ENCODE peak calls at places on chromosomes 5 and 9, in eight cellular contexts. One of them, this sample, is unnamed.
A peak's percentile ranks its signal among the peaks of the same experiment; 100 is the strongest.

GRCh38 chr9:34732886-34733285 is 22.9 kb upstream of the CCL21 start:
- DNase-seq in stimulated activated CD8-positive, alpha-beta memory T cell treated with anti-CD3 and anti-CD28 coated beads, Interleukin-12 subunit alpha, Interleukin-12 subunit beta, amount 100 ng/mL, for 1 hour: no peak
- DNase-seq in stimulated activated CD4-positive, alpha-beta T cell treated with anti-CD3 and anti-CD28 coated beads, Interleukin-1b, Interleukin-23, amount 100 ng/mL, for 1 hour: no peak
- DNase-seq in fibroblast of mammary gland: no peak
- DNase-seq in SJCRH30: no peak
- DNase-seq in CD4-positive, CD25-positive, alpha-beta regulatory T cell: no peak
- DNase-seq in substantia nigra: no peak
- DNase-seq in CD4-positive, alpha-beta memory T cell: no peak
- DNase-seq in this sample: no peak

GRCh38 chr5:179318193-179318955 is 26.9 kb downstream of the ADAMTS2 start:
- DNase-seq in stimulated activated CD8-positive, alpha-beta memory T cell treated with anti-CD3 and anti-CD28 coated beads, Interleukin-12 subunit alpha, Interleukin-12 subunit beta, amount 100 ng/mL, for 1 hour: no peak
- DNase-seq in stimulated activated CD4-positive, alpha-beta T cell treated with anti-CD3 and anti-CD28 coated beads, Interleukin-1b, Interleukin-23, amount 100 ng/mL, for 1 hour: no peak
- DNase-seq in fibroblast of mammary gland: no peak
- DNase-seq in SJCRH30: peak; percentile 43
- DNase-seq in CD4-positive, CD25-positive, alpha-beta regulatory T cell: no peak
- DNase-seq in substantia nigra: no peak
- DNase-seq in CD4-positive, alpha-beta memory T cell: no peak
- DNase-seq in this sample: no peak

GRCh38 chr5:57700072-57700471 is 217.5 kb upstream of the ACTBL2 start:
- DNase-seq in stimulated activated CD8-positive, alpha-beta memory T cell treated with anti-CD3 and anti-CD28 coated beads, Interleukin-12 subunit alpha, Interleukin-12 subunit beta, amount 100 ng/mL, for 1 hour: no peak
- DNase-seq in stimulated activated CD4-positive, alpha-beta T cell treated with anti-CD3 and anti-CD28 coated beads, Interleukin-1b, Interleukin-23, amount 100 ng/mL, for 1 hour: no peak
- DNase-seq in fibroblast of mammary gland: no peak
- DNase-seq in SJCRH30: no peak
- DNase-seq in CD4-positive, CD25-positive, alpha-beta regulatory T cell: no peak
- DNase-seq in substantia nigra: no peak
- DNase-seq in CD4-positive, alpha-beta memory T cell: no peak
- DNase-seq in this sample: no peak

GRCh38 chr9:114504341-114505186 is 709 bp downstream of the WHRN start:
- DNase-seq in stimulated activated CD8-positive, alpha-beta memory T cell treated with anti-CD3 and anti-CD28 coated beads, Interleukin-12 subunit alpha, Interleukin-12 subunit beta, amount 100 ng/mL, for 1 hour: no peak
- DNase-seq in stimulated activated CD4-positive, alpha-beta T cell treated with anti-CD3 and anti-CD28 coated beads, Interleukin-1b, Interleukin-23, amount 100 ng/mL, for 1 hour: no peak
- DNase-seq in fibroblast of mammary gland: peak; percentile 15
- DNase-seq in SJCRH30: no peak
- DNase-seq in CD4-positive, CD25-positive, alpha-beta regulatory T cell: peak; percentile 48
- DNase-seq in substantia nigra: peak; percentile 61
- DNase-seq in CD4-positive, alpha-beta memory T cell: peak; percentile 45
- DNase-seq in this sample: peak; percentile 15

GRCh38 chr9:103942171-103942570 is 151.9 kb upstream of the SMC2 start:
- DNase-seq in stimulated activated CD8-positive, alpha-beta memory T cell treated with anti-CD3 and anti-CD28 coated beads, Interleukin-12 subunit alpha, Interleukin-12 subunit beta, amount 100 ng/mL, for 1 hour: no peak
- DNase-seq in stimulated activated CD4-positive, alpha-beta T cell treated with anti-CD3 and anti-CD28 coated beads, Interleukin-1b, Interleukin-23, amount 100 ng/mL, for 1 hour: no peak
- DNase-seq in fibroblast of mammary gland: no peak
- DNase-seq in SJCRH30: no peak
- DNase-seq in CD4-positive, CD25-positive, alpha-beta regulatory T cell: no peak
- DNase-seq in substantia nigra: no peak
- DNase-seq in CD4-positive, alpha-beta memory T cell: no peak
- DNase-seq in this sample: no peak

GRCh38 chr5:1781726-1782384 is 17.8 kb downstream of the MRPL36 start:
- DNase-seq in stimulated activated CD8-positive, alpha-beta memory T cell treated with anti-CD3 and anti-CD28 coated beads, Interleukin-12 subunit alpha, Interleukin-12 subunit beta, amount 100 ng/mL, for 1 hour: no peak
- DNase-seq in stimulated activated CD4-positive, alpha-beta T cell treated with anti-CD3 and anti-CD28 coated beads, Interleukin-1b, Interleukin-23, amount 100 ng/mL, for 1 hour: no peak
- DNase-seq in fibroblast of mammary gland: no peak
- DNase-seq in SJCRH30: no peak
- DNase-seq in CD4-positive, CD25-positive, alpha-beta regulatory T cell: no peak
- DNase-seq in substantia nigra: no peak
- DNase-seq in CD4-positive, alpha-beta memory T cell: no peak
- DNase-seq in this sample: no peak

GRCh38 chr9:37760416-37761165 is 7.0 kb downstream of the TRMT10B start:
- DNase-seq in stimulated activated CD8-positive, alpha-beta memory T cell treated with anti-CD3 and anti-CD28 coated beads, Interleukin-12 subunit alpha, Interleukin-12 subunit beta, amount 100 ng/mL, for 1 hour: no peak
- DNase-seq in stimulated activated CD4-positive, alpha-beta T cell treated with anti-CD3 and anti-CD28 coated beads, Interleukin-1b, Interleukin-23, amount 100 ng/mL, for 1 hour: no peak
- DNase-seq in fibroblast of mammary gland: peak; percentile 85
- DNase-seq in SJCRH30: no peak
- DNase-seq in CD4-positive, CD25-positive, alpha-beta regulatory T cell: no peak
- DNase-seq in substantia nigra: no peak
- DNase-seq in CD4-positive, alpha-beta memory T cell: no peak
- DNase-seq in this sample: no peak

GRCh38 chr9:36970007-36970888 is 63.8 kb downstream of the PAX5 start:
- DNase-seq in stimulated activated CD8-positive, alpha-beta memory T cell treated with anti-CD3 and anti-CD28 coated beads, Interleukin-12 subunit alpha, Interleukin-12 subunit beta, amount 100 ng/mL, for 1 hour: no peak
- DNase-seq in stimulated activated CD4-positive, alpha-beta T cell treated with anti-CD3 and anti-CD28 coated beads, Interleukin-1b, Interleukin-23, amount 100 ng/mL, for 1 hour: no peak
- DNase-seq in fibroblast of mammary gland: peak; percentile 25
- DNase-seq in SJCRH30: no peak
- DNase-seq in CD4-positive, CD25-positive, alpha-beta regulatory T cell: no peak
- DNase-seq in substantia nigra: no peak
- DNase-seq in CD4-positive, alpha-beta memory T cell: no peak
- DNase-seq in this sample: no peak

GRCh38 chr5:56814361-56814962 is 887 bp upstream of the MAP3K1 start:
- DNase-seq in stimulated activated CD8-positive, alpha-beta memory T cell treated with anti-CD3 and anti-CD28 coated beads, Interleukin-12 subunit alpha, Interleukin-12 subunit beta, amount 100 ng/mL, for 1 hour: no peak
- DNase-seq in stimulated activated CD4-positive, alpha-beta T cell treated with anti-CD3 and anti-CD28 coated beads, Interleukin-1b, Interleukin-23, amount 100 ng/mL, for 1 hour: no peak
- DNase-seq in fibroblast of mammary gland: no peak
- DNase-seq in SJCRH30: no peak
- DNase-seq in CD4-positive, CD25-positive, alpha-beta regulatory T cell: no peak
- DNase-seq in substantia nigra: no peak
- DNase-seq in CD4-positive, alpha-beta memory T cell: no peak
- DNase-seq in this sample: peak; percentile 31

GRCh38 chr5:149024477-149024876 is 38.4 kb downstream of the SH3TC2 start:
- DNase-seq in stimulated activated CD8-positive, alpha-beta memory T cell treated with anti-CD3 and anti-CD28 coated beads, Interleukin-12 subunit alpha, Interleukin-12 subunit beta, amount 100 ng/mL, for 1 hour: no peak
- DNase-seq in stimulated activated CD4-positive, alpha-beta T cell treated with anti-CD3 and anti-CD28 coated beads, Interleukin-1b, Interleukin-23, amount 100 ng/mL, for 1 hour: no peak
- DNase-seq in fibroblast of mammary gland: peak; percentile 79
- DNase-seq in SJCRH30: peak; percentile 66
- DNase-seq in CD4-positive, CD25-positive, alpha-beta regulatory T cell: no peak
- DNase-seq in substantia nigra: no peak
- DNase-seq in CD4-positive, alpha-beta memory T cell: no peak
- DNase-seq in this sample: no peak

GRCh38 chr9:119963258-119963797 is 594.1 kb upstream of the BRINP1 start:
- DNase-seq in stimulated activated CD8-positive, alpha-beta memory T cell treated with anti-CD3 and anti-CD28 coated beads, Interleukin-12 subunit alpha, Interleukin-12 subunit beta, amount 100 ng/mL, for 1 hour: no peak
- DNase-seq in stimulated activated CD4-positive, alpha-beta T cell treated with anti-CD3 and anti-CD28 coated beads, Interleukin-1b, Interleukin-23, amount 100 ng/mL, for 1 hour: no peak
- DNase-seq in fibroblast of mammary gland: peak; percentile 83
- DNase-seq in SJCRH30: peak; percentile 79
- DNase-seq in CD4-positive, CD25-positive, alpha-beta regulatory T cell: no peak
- DNase-seq in substantia nigra: no peak
- DNase-seq in CD4-positive, alpha-beta memory T cell: no peak
- DNase-seq in this sample: no peak

GRCh38 chr9:98797491-98797890 is 1.1 kb upstream of the ANKS6 start:
- DNase-seq in stimulated activated CD8-positive, alpha-beta memory T cell treated with anti-CD3 and anti-CD28 coated beads, Interleukin-12 subunit alpha, Interleukin-12 subunit beta, amount 100 ng/mL, for 1 hour: no peak
- DNase-seq in stimulated activated CD4-positive, alpha-beta T cell treated with anti-CD3 and anti-CD28 coated beads, Interleukin-1b, Interleukin-23, amount 100 ng/mL, for 1 hour: no peak
- DNase-seq in fibroblast of mammary gland: no peak
- DNase-seq in SJCRH30: no peak
- DNase-seq in CD4-positive, CD25-positive, alpha-beta regulatory T cell: no peak
- DNase-seq in substantia nigra: no peak
- DNase-seq in CD4-positive, alpha-beta memory T cell: no peak
- DNase-seq in this sample: no peak